ENCODE peak calls at places on chromosomes 6 and 20, in four cellular contexts. D is activated naive CD4-positive, alpha-beta T cell treated with anti-CD3 and anti-CD28 coated beads, Interleukin-2, amount 50 U/mL, for 72 hours; U is activated T-cell treated with anti-CD3 and anti-CD28 coated beads, Interleukin-2, amount 50 U/mL, for 4 hours; P is heart right ventricle. M is an unnamed sample.

GRCh38 chr6:16060039-16060438 is 68.8 kb upstream of the MYLIP start:
- ATAC-seq in D (no peak), U (no peak), P (no peak), M (no peak)

GRCh38 chr6:5763407-5763806 is 243.3 kb downstream of the NRN1 start:
- ATAC-seq in D (no peak), P (no peak), U (no peak), M (no peak)

GRCh38 chr20:44022464-44022863 is 107.8 kb downstream of the TOX2 start:
- ATAC-seq in U (no peak), P (no peak), D (peak), M (no peak)

GRCh38 chr6:84762220-84762940 is 2.0 kb downstream of the TBX18 start:
- ATAC-seq in U (no peak), D (no peak), P (peak), M (no peak)

GRCh38 chr20:1478566-1478965 is 11.9 kb upstream of the NSFL1C start:
- ATAC-seq in U (no peak), D (no peak), P (no peak), M (peak)

GRCh38 chr20:2899243-2899642 is 26.0 kb downstream of the PTPRA start:
- ATAC-seq in D (peak), U (peak), P (no peak), M (peak)

GRCh38 chr20:63947638-63948456 is 8.4 kb downstream of the UCKL1 start:
- ATAC-seq in U (peak), D (peak), P (no peak), M (peak)

GRCh38 chr20:13543783-13544182 is 94.9 kb downstream of the TASP1 start:
- ATAC-seq in D (no peak), U (no peak), P (no peak), M (no peak)

GRCh38 chr6:87054143-87054833 is 40.6 kb downstream of the CGA start:
- ATAC-seq in D (no peak), P (no peak), U (no peak), M (no peak)

GRCh38 chr20:3723284-3723683 is 9.2 kb upstream of the HSPA12B start:
- ATAC-seq in U (no peak), P (no peak), D (no peak), M (no peak)

GRCh38 chr6:36851149-36851614 is 11.9 kb upstream of the CPNE5 start:
- ATAC-seq in P (peak), D (no peak), U (no peak), M (peak)

GRCh38 chr6:127924031-127924430 is 23.2 kb upstream of the THEMIS start:
- ATAC-seq in D (peak), U (peak), P (no peak), M (peak)

GRCh38 chr20:59994697-59995122 is 36.5 kb downstream of the CDH26 start:
- ATAC-seq in P (peak), U (no peak), D (no peak), M (no peak)